ENCODE peak calls at places on chromosomes 11 and 22, in seven cellular contexts. G is neuronal stem cell, Z is IMR-90, D is H1, P is H9, X is mesenchymal stem cell, F is trophoblast cell. Y is an unnamed sample.

GRCh38 chr22:38208549-38209097 is 6.8 kb downstream of the MAFF start:
- DNase-seq in D (no peak), F (no peak), G (no peak), X (peak; percentile 35), Z (no peak), P (no peak), Y (no peak)

GRCh38 chr22:27752141-27752540 is 49.4 kb downstream of the MN1 start:
- DNase-seq in F (no peak), G (no peak), P (no peak), X (no peak), Z (no peak), D (no peak), Y (no peak)

GRCh38 chr22:34966980-34967379 is 99.0 kb upstream of the ISX start:
- DNase-seq in G (no peak), X (no peak), F (peak; percentile 57), Z (no peak), P (no peak), D (no peak), Y (peak; percentile 93)

GRCh38 chr22:38203090-38203810 is 1.5 kb downstream of the MAFF start:
- DNase-seq in P (peak; percentile 75), D (peak; percentile 73), G (no peak), X (peak; percentile 56), F (no peak), Z (peak; percentile 53), Y (peak; percentile 48)

GRCh38 chr11:68974421-68975194 is 6.2 kb downstream of the MRGPRD start:
- DNase-seq in F (peak; percentile 13), Z (peak; percentile 12), X (peak; percentile 30), G (no peak), P (peak; percentile 69), D (peak; percentile 63), Y (peak; percentile 75)

GRCh38 chr11:130156108-130157022 is 3.2 kb upstream of the ST14 start:
- DNase-seq in P (no peak), F (no peak), G (no peak), X (no peak), D (no peak), Z (no peak), Y (peak; percentile 34)

GRCh38 chr11:131370090-131370751 is at the start of gene NTM:
- DNase-seq in X (no peak), G (peak; percentile 27), P (no peak), F (no peak), D (no peak), Z (peak; percentile 7), Y (peak; percentile 14)

GRCh38 chr22:45077286-45077685 is 67.5 kb upstream of the PHF21B start:
- DNase-seq in Z (no peak), X (no peak), D (no peak), G (no peak), P (no peak), F (no peak), Y (no peak)

GRCh38 chr11:122816701-122817100 is 21.6 kb upstream of the CRTAM start:
- DNase-seq in X (no peak), D (no peak), Z (no peak), P (no peak), F (no peak), G (no peak), Y (no peak)

GRCh38 chr11:122813176-122813917 is 25.0 kb upstream of the CRTAM start:
- DNase-seq in G (no peak), F (no peak), D (no peak), P (no peak), X (no peak), Z (no peak), Y (peak; percentile 71)

GRCh38 chr11:122814401-122814800 is 23.9 kb upstream of the CRTAM start:
- DNase-seq in X (no peak), D (no peak), Z (no peak), P (no peak), G (no peak), F (no peak), Y (no peak)

GRCh38 chr11:122817121-122817520 is 21.2 kb upstream of the CRTAM start:
- DNase-seq in G (no peak), X (no peak), F (peak; percentile 72), D (no peak), Z (no peak), P (no peak), Y (no peak)

GRCh38 chr11:122815900-122816299 is 22.4 kb upstream of the CRTAM start:
- DNase-seq in D (no peak), X (no peak), F (no peak), Z (no peak), G (no peak), P (no peak), Y (no peak)
- H3K9ac ChIP-seq in D (no peak overlapping the region), X (no peak overlapping the region), F (no peak overlapping the region), Z (no peak overlapping the region), G (no peak overlapping the region), P (no peak overlapping the region), Y (no peak overlapping the region)

GRCh38 chr11:66852466-66853241 is 4.2 kb upstream of the LRFN4 start:
- DNase-seq in G (no peak), P (no peak), X (no peak), F (no peak), D (no peak), Z (no peak), Y (no peak)

GRCh38 chr11:66851698-66852465 is 5.0 kb upstream of the LRFN4 start:
- DNase-seq in F (no peak), X (no peak), Z (no peak), G (no peak), P (peak; percentile 80), D (peak; percentile 80), Y (peak; percentile 60)

GRCh38 chr11:66850588-66851250 is 6.1 kb upstream of the LRFN4 start:
- DNase-seq in P (no peak), X (no peak), F (no peak), G (no peak), Z (no peak), D (no peak), Y (no peak)

GRCh38 chr11:66850235-66850587 is 6.7 kb upstream of the LRFN4 start:
- DNase-seq in X (no peak), Z (no peak), G (no peak), F (no peak), P (no peak), D (no peak), Y (no peak)

DNA sequence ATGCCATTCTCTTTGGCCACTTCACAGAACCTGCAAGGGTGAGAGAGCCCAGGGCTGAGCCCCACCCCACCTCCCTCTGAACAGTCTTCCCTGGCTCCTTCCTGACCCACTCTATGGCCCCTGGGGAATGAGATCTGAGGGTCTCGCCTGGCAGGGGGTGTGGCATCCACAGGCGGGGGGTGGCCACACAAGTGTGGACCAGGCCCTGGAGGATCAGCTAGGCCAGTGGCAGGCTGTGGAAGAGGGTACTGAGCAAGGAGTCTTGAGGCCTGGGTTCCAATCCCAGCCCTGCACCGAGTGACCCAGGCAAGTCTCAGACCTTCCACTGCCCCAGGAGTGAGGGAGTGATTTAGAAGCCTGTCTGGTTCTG is 5.6 kb upstream of the LRFN4 start:
- DNase-seq in G (no peak), P (no peak), X (no peak), F (no peak), Z (no peak), D (no peak), Y (no peak)
- H3K18ac ChIP-seq in G (no peak overlapping the region), P (no peak overlapping the region), X (no peak overlapping the region), F (no peak overlapping the region), Z (no peak overlapping the region), D (no peak overlapping the region), Y (no peak overlapping the region)

GRCh38 chr22:23257889-23258825 is 77.8 kb downstream of the BCR start:
- DNase-seq in Z (no peak), P (no peak), D (no peak), X (no peak), G (no peak), F (no peak), Y (no peak)

GRCh38 chr22:23256138-23256932 is 76.0 kb downstream of the BCR start:
- DNase-seq in F (no peak), G (no peak), Z (no peak), X (no peak), D (no peak), P (no peak), Y (no peak)

GRCh38 chr22:23253475-23254055 is 73.3 kb downstream of the BCR start:
- DNase-seq in D (no peak), G (no peak), F (no peak), Z (no peak), X (no peak), P (no peak), Y (no peak)

GRCh38 chr22:23256986-23257888 is 76.9 kb downstream of the BCR start:
- DNase-seq in X (peak; percentile 22), P (no peak), F (no peak), D (no peak), G (no peak), Z (no peak), Y (no peak)

DNA sequence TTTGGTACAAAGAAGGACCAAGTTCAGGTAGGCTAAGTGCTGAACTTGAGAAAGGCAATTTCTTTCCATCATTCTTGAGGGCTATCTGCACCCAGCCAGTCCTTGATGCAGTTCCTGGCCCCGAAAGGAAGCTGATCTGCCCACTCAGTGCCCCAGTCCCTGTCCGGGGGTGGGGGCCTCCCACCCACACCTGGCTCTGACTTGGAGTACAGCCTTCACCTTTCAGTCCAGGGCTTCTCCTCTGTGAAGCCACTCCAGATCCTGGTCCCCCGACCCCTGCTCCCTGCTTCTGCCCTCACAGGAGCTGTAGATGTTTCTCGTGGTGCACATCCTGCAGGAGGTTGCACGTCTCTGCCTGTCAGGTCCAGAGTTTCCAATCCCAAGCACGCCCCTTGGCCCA is 75.2 kb downstream of the BCR start:
- DNase-seq in G (no peak), D (no peak), Z (no peak), P (no peak), F (no peak), X (no peak), Y (no peak)
- H3K4ac ChIP-seq in G (no peak overlapping the region), D (no peak overlapping the region), Z (no peak overlapping the region), P (no peak overlapping the region), F (no peak overlapping the region), X (no peak overlapping the region), Y (no peak overlapping the region)

GRCh38 chr11:75105462-75105925 is 8.8 kb upstream of the OR2AT4 start:
- DNase-seq in D (no peak), G (peak; percentile 59), F (no peak), Z (no peak), P (peak; percentile 87), X (no peak), Y (peak; percentile 89)

GRCh38 chr11:75101424-75102128 is 4.9 kb upstream of the OR2AT4 start:
- DNase-seq in X (no peak), G (no peak), D (no peak), F (no peak), P (no peak), Z (no peak), Y (no peak)

GRCh38 chr11:75107187-75107586 is 10.5 kb upstream of the OR2AT4 start:
- DNase-seq in D (no peak), X (peak; percentile 59), P (no peak), Z (peak; percentile 19), G (no peak), F (no peak), Y (no peak)

GRCh38 chr11:75100314-75100713 is 3.6 kb upstream of the OR2AT4 start:
- DNase-seq in P (no peak), F (peak; percentile 2), D (no peak), X (peak; percentile 78), G (no peak), Z (peak; percentile 81), Y (peak; percentile 6)

DNA sequence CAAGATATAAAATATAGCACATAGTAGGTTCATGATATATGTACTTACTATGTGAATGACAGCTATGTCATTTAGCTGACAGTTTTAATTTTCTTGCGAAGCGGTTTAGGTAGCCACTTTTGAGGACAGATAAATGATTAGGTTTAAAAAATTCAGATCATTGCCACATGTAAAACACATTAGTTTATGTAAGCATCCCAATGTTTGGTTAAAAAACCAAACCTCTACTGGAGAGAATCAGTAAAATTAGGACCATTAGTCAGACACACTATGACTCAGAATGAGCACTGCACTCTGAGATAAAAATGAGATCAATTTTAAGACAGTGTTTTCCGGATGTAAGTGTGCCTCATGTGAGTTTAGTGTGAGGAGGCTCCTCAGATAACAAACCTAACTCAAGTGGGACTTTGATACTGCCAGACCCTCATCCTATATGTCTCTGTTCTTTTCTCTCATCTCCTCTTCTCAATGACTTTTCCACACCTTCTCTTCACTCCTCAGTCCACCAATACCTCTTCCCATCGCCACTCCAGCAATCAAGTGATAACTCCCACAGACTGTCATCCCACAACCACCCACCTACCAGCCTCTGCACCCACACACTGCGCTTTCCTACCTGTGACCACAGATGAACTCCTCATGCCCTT is 6.8 kb upstream of the OR2AT4 start:
- DNase-seq in D (no peak), Z (peak; percentile 86), G (no peak), F (no peak), P (no peak), X (peak; percentile 72), Y (no peak)
- H3K9ac ChIP-seq in D (no peak overlapping the region), Z (no peak overlapping the region), G (no peak overlapping the region), F (no peak overlapping the region), P (no peak overlapping the region), X (peak overlapping the region; percentile 78), Y (no peak overlapping the region)